ENCODE peak calls at places on chromosomes 11 and 22, in eight cellular contexts. W, D, A, F, I, J, K and G are unnamed samples.

GRCh38 chr11:60852060-60852638 is 3.6 kb downstream of the PTGDR2 start:
- DNase-seq in W (no peak), D (no peak), A (no peak), F (no peak), I (no peak), J (no peak), K (no peak), G (no peak)

GRCh38 chr11:47003180-47003877 is 66.8 kb downstream of the CSTPP1 start:
- DNase-seq in W (peak), D (no peak), A (no peak), F (peak), I (no peak), J (no peak), K (no peak), G (no peak)

GRCh38 chr11:112000703-112001102 is 24.5 kb upstream of the DLAT start:
- DNase-seq in W (no peak), D (no peak), A (no peak), F (no peak), I (no peak), J (no peak), K (no peak), G (no peak)

GRCh38 chr22:43554259-43554636 is 142.4 kb downstream of the MPPED1 start:
- DNase-seq in W (no peak), D (no peak), A (no peak), F (no peak), I (no peak), J (no peak), K (no peak), G (no peak)

GRCh38 chr11:35615911-35616900 is 2.1 kb upstream of the FJX1 start:
- DNase-seq in W (peak), D (peak), A (no peak), F (no peak), I (no peak), J (peak), K (peak), G (peak)

GRCh38 chr11:9527481-9528140 is 45.9 kb upstream of the WEE1 start:
- DNase-seq in W (no peak), D (no peak), A (no peak), F (no peak), I (no peak), J (no peak), K (no peak), G (no peak)

GRCh38 chr22:29629382-29630179 is 26.1 kb downstream of the NF2 start:
- DNase-seq in W (no peak), D (no peak), A (no peak), F (no peak), I (no peak), J (no peak), K (no peak), G (no peak)

GRCh38 chr11:47496808-47497207 is 47.9 kb upstream of the RAPSN start:
- DNase-seq in W (no peak), D (no peak), A (no peak), F (no peak), I (no peak), J (no peak), K (no peak), G (no peak)

GRCh38 chr11:125967515-125967914 is 21.7 kb downstream of the VSIG10L2 start:
- DNase-seq in W (no peak), D (no peak), A (no peak), F (no peak), I (no peak), J (no peak), K (no peak), G (no peak)

GRCh38 chr11:75509201-75509600 is 16.5 kb downstream of the GDPD5 start:
- DNase-seq in W (no peak), D (no peak), A (no peak), F (no peak), I (no peak), J (peak), K (no peak), G (no peak)